ENCODE peak calls at places on chromosomes 5 and 9, in four cellular contexts. N, V, C and I are unnamed samples.
A peak's percentile ranks its signal among the peaks of the same experiment; 100 is the strongest.

GRCh38 chr9:86096382-86096781 is 3.0 kb downstream of the GOLM1 start:
- DNase-seq in V (peak; percentile 50), N (no peak), C (no peak), I (no peak)

GRCh38 chr5:111553889-111554288 is 41.6 kb upstream of the STARD4 start:
- DNase-seq in C (no peak), V (no peak), N (no peak), I (no peak)

GRCh38 chr5:150672237-150672883 is 11.3 kb downstream of the MYOZ3 start:
- DNase-seq in V (peak; percentile 39), N (peak; percentile 40), C (no peak), I (peak; percentile 84)

GRCh38 chr9:32955655-32956478 is 45.6 kb downstream of the APTX start:
- DNase-seq in C (no peak), N (no peak), V (no peak), I (peak; percentile 52)

GRCh38 chr9:21326526-21327139 is 8.6 kb downstream of the KLHL9 start:
- DNase-seq in C (no peak), V (peak; percentile 44), N (no peak), I (no peak)

GRCh38 chr9:92377904-92378303 is 26.5 kb downstream of the OGN start:
- DNase-seq in C (no peak), V (no peak), N (no peak), I (no peak)

GRCh38 chr9:37639109-37639748 is 11.5 kb upstream of the FRMPD1 start:
- DNase-seq in V (peak; percentile 55), C (no peak), N (no peak), I (no peak)

GRCh38 chr9:120937596-120937995 is 11.0 kb upstream of the TRAF1 start:
- DNase-seq in V (no peak), N (no peak), C (no peak), I (no peak)

GRCh38 chr9:124450241-124450924 is at the start of gene ADGRD2:
- DNase-seq in V (peak; percentile 55), N (no peak), C (no peak), I (peak; percentile 96)

GRCh38 chr5:1099931-1100651 is 11.8 kb downstream of the SLC12A7 start:
- DNase-seq in C (no peak), N (no peak), V (no peak), I (no peak)

GRCh38 chr5:51632794-51633193 is 249.5 kb downstream of the ISL1 start:
- DNase-seq in V (no peak), N (no peak), C (no peak), I (no peak)

GRCh38 chr5:68239485-68239884 is 23.9 kb downstream of the PIK3R1 start:
- DNase-seq in C (no peak), N (peak; percentile 71), V (peak; percentile 81), I (no peak)

GRCh38 chr5:146390469-146390868 is 51.8 kb downstream of the POU4F3 start:
- DNase-seq in V (no peak), C (no peak), N (no peak), I (no peak)

GRCh38 chr5:132266836-132267160 is 9.3 kb downstream of the PDLIM4 start:
- DNase-seq in C (no peak), V (no peak), N (peak; percentile 1), I (peak; percentile 29)